ENCODE peak calls at places on chromosomes 13 and 19, in four cellular contexts. One of them, this sample, is unnamed.

GRCh38 chr13:65638572-65639168 is 1591.5 kb downstream of the PCDH9 start:
- DNase-seq in K562: peak; percentile 8
- DNase-seq in HepG2: peak; percentile 16
- DNase-seq in sigmoid colon: no peak
- DNase-seq in this sample: no peak

GRCh38 chr19:2887391-2887914 is 13.3 kb upstream of the ZNF57 start:
- DNase-seq in K562: peak; percentile 47
- DNase-seq in HepG2: peak; percentile 76
- DNase-seq in sigmoid colon: no peak
- DNase-seq in this sample: no peak

GRCh38 chr19:14517840-14518505 is at the start of gene DNAJB1:
- DNase-seq in K562: peak; percentile 89
- DNase-seq in HepG2: peak; percentile 38
- DNase-seq in sigmoid colon: peak; percentile 92
- DNase-seq in this sample: peak; percentile 88

GRCh38 chr19:57812201-57812600 is 2.5 kb downstream of the ZNF552 start:
- DNase-seq in K562: no peak
- DNase-seq in HepG2: no peak
- DNase-seq in sigmoid colon: no peak
- DNase-seq in this sample: no peak

GRCh38 chr19:48964205-48965032 is 690 bp upstream of the FTL start:
- DNase-seq in K562: no peak
- DNase-seq in HepG2: peak; percentile 34
- DNase-seq in sigmoid colon: no peak
- DNase-seq in this sample: peak; percentile 47

GRCh38 chr13:62357887-62358645 is 942.4 kb upstream of the PCDH20 start:
- DNase-seq in K562: no peak
- DNase-seq in HepG2: peak; percentile 60
- DNase-seq in sigmoid colon: no peak
- DNase-seq in this sample: no peak

GRCh38 chr13:32617112-32617511 is 30.9 kb downstream of the PDS5B start:
- DNase-seq in K562: no peak
- DNase-seq in HepG2: no peak
- DNase-seq in sigmoid colon: no peak
- DNase-seq in this sample: no peak

GRCh38 chr13:23160241-23161175 is 20.3 kb upstream of the SGCG start:
- DNase-seq in K562: no peak
- DNase-seq in HepG2: no peak
- DNase-seq in sigmoid colon: no peak
- DNase-seq in this sample: no peak

GRCh38 chr19:39398297-39398864 is 7.2 kb downstream of the MED29 start:
- DNase-seq in K562: no peak
- DNase-seq in HepG2: peak; percentile 36
- DNase-seq in sigmoid colon: peak; percentile 91
- DNase-seq in this sample: peak; percentile 89

GRCh38 chr13:30212256-30212655 is 95.1 kb downstream of the KATNAL1 start:
- DNase-seq in K562: no peak
- DNase-seq in HepG2: no peak
- DNase-seq in sigmoid colon: no peak
- DNase-seq in this sample: no peak

GRCh38 chr13:104006625-104007061 is 940.4 kb upstream of the SLC10A2 start:
- DNase-seq in K562: no peak
- DNase-seq in HepG2: no peak
- DNase-seq in sigmoid colon: no peak
- DNase-seq in this sample: no peak

GRCh38 chr13:41660426-41660825 is 203.1 kb downstream of the RGCC start:
- DNase-seq in K562: no peak
- DNase-seq in HepG2: no peak
- DNase-seq in sigmoid colon: no peak
- DNase-seq in this sample: no peak

GRCh38 chr19:52274191-52274590 is 4.8 kb downstream of the ZNF766 start:
- DNase-seq in K562: no peak
- DNase-seq in HepG2: no peak
- DNase-seq in sigmoid colon: no peak
- DNase-seq in this sample: no peak

GRCh38 chr19:42095814-42096230 is 19.9 kb downstream of the ZNF574 start:
- DNase-seq in K562: peak; percentile 87
- DNase-seq in HepG2: no peak
- DNase-seq in sigmoid colon: no peak
- DNase-seq in this sample: no peak

DNA sequence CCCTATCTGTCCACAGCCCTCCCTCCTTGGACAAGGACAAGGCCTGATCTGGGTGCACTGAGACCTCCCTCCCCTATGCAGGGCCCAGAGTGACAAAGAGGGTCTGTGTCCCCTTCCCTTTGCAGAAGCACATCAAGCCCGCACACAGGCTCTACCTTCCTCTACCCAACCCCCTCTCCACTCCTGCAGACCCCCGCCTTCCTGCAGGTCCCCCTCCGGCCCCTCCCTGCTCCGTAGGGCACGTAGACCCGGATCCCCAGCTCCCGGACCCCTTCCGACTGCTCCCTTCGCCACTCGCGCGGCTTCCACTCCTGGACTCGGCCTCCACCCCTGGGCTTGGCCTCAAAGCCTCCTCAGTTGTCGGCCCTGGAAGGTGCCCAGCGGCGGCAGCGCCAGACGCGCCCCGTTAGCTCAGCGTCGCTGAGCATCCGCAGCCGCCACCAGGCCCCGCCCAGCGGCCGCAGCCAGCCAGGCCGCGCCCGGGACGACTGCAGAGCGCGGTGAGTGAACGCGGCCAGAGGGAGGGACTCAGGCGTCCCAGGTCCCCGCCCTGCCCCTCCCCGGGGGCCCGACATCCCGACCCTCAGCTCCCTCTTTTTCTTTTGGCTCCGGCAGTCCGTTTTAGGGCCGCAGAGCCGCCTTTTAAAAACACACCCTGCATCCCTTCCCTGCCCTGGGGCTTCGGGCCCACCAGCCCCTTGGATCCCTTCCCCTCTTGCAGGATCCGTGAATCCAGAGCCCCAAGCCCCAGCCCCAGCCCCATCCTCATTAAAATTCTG is 1.6 kb upstream of the MYADM start:
- DNase-seq in K562: peak; percentile 46
- DNase-seq in HepG2: peak; percentile 68
- DNase-seq in sigmoid colon: peak; percentile 91
- DNase-seq in this sample: peak; percentile 81
- H3K27ac ChIP-seq in K562: no peak overlapping the region
- H3K27ac ChIP-seq in HepG2: peak overlapping the region; percentile 100
- H3K27ac ChIP-seq in sigmoid colon: peak overlapping the region; percentile 94
- H3K27ac ChIP-seq in this sample: peak overlapping the region; percentile 97

GRCh38 chr13:77331421-77331820 is 4.5 kb upstream of the MYCBP2 start:
- DNase-seq in K562: no peak
- DNase-seq in HepG2: no peak
- DNase-seq in sigmoid colon: no peak
- DNase-seq in this sample: no peak

GRCh38 chr13:77326905-77327604 is at the start of gene MYCBP2:
- DNase-seq in K562: peak; percentile 90
- DNase-seq in HepG2: peak; percentile 96
- DNase-seq in sigmoid colon: peak; percentile 98
- DNase-seq in this sample: peak; percentile 98

GRCh38 chr13:77328819-77329132 is 1.9 kb upstream of the MYCBP2 start:
- DNase-seq in K562: no peak
- DNase-seq in HepG2: no peak
- DNase-seq in sigmoid colon: no peak
- DNase-seq in this sample: no peak

GRCh38 chr13:77330009-77330471 is 3.1 kb upstream of the MYCBP2 start:
- DNase-seq in K562: no peak
- DNase-seq in HepG2: no peak
- DNase-seq in sigmoid colon: no peak
- DNase-seq in this sample: no peak

DNA sequence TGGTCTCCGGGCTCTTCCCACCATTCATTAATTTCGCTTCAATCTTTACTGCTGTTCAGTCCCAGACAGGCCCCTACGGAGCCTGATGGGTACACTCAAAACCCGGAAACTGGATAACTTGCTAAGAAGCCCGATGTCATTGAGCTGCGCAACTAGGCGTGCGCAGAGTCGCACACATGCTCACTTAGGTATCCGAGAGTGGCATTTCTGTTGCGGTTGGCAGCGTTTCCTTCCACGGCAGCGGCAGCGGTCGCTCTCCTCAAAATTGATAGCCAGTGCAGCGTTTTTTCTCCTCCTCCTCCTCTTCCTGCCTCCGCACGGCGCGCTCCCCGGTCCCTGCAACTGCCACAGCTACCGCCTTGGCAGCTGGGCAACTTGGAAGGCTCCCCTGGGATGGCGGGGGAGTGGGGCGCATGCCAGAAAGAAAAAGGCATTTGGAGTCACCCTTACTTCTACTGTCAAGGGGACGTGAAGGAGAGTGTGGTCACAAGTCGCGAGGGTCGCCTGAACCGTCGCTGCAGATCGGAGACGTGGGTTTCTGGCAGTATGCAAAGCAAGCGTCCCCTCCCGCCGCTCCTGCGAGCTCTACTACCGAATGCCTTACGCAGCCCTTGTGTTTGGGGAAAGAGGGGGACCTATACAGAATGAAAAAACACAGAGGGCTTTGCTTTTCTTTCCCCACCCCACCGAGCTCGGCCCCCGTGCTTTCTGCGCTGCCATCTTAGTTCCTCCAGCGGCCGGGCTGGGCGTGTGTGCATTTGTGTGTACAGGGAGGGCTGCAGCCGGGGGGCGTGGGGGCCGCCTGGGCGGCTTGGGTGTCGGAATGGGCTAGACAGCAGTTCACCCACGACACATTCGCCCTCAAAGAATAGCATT is 2.5 kb upstream of the MYCBP2 start:
- DNase-seq in K562: peak; percentile 54
- DNase-seq in HepG2: peak; percentile 85
- DNase-seq in sigmoid colon: peak; percentile 88
- DNase-seq in this sample: peak; percentile 89
- TF ChIP-seq EP300 in K562: no peak
- TF ChIP-seq EP300 in HepG2: no peak
- TF ChIP-seq EP300 in sigmoid colon: no peak
- TF ChIP-seq EP300 in this sample: no peak

GRCh38 chr13:75421133-75421532 is 60.8 kb downstream of the TBC1D4 start:
- DNase-seq in K562: no peak
- DNase-seq in HepG2: no peak
- DNase-seq in sigmoid colon: no peak
- DNase-seq in this sample: no peak

GRCh38 chr13:75425216-75426009 is 56.6 kb downstream of the TBC1D4 start:
- DNase-seq in K562: no peak
- DNase-seq in HepG2: no peak
- DNase-seq in sigmoid colon: no peak
- DNase-seq in this sample: no peak

GRCh38 chr13:75421987-75422386 is 60.0 kb downstream of the TBC1D4 start:
- DNase-seq in K562: no peak
- DNase-seq in HepG2: no peak
- DNase-seq in sigmoid colon: no peak
- DNase-seq in this sample: no peak

GRCh38 chr13:75423946-75424345 is 58.0 kb downstream of the TBC1D4 start:
- DNase-seq in K562: no peak
- DNase-seq in HepG2: no peak
- DNase-seq in sigmoid colon: no peak
- DNase-seq in this sample: no peak

DNA sequence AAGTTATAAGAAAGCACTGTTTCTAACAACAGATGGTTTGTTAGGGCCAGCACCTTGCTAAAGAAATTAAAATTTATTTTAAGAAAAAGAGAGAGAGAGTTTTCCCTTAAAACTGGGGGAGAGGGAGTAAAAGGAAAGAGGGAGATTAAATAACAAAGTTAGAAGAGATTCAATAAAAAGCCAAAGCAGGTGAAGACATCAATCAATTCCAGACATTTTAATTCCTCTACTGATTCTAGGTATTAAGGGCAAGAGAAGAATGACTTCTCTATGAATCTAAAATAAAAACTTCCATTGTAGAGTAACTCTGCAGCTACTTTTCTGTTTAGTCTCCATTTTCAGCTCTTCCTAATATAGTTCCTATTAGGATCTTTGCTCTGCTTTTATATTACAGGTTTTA is 58.6 kb downstream of the TBC1D4 start:
- DNase-seq in K562: no peak
- DNase-seq in HepG2: no peak
- DNase-seq in sigmoid colon: no peak
- DNase-seq in this sample: no peak
- TF ChIP-seq POLR2AphosphoS5 in K562: no peak
- TF ChIP-seq POLR2AphosphoS5 in HepG2: no peak
- TF ChIP-seq POLR2AphosphoS5 in sigmoid colon: no peak
- TF ChIP-seq POLR2AphosphoS5 in this sample: no peak

DNA sequence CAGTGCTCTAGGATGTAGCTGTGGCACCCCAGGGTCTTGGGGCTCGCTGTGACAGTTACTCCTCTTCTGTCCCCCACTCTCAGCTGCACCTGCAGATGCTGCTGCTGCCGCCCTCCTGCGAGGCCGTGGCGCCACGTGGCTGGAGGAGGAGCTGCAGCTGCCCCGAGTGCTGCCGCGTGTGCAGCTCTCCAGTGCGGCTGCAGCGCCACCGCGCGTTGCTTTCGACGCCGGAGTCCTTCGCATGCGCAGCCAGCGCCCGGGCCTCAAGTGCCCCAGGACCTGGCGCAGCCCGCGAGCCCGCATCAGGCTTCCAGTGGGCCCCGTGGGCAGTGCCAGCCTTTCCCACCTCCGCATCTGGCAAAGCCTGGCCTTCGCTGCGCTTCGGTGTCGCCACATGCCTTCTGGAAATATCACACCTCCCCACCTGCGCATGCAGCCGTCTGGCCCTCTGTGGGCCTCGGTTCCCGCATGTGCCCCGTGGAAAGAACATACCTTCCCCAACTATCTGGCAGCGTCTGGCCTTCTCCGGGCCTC is 692 bp upstream of the ZNF580 start:
- DNase-seq in K562: peak; percentile 62
- DNase-seq in HepG2: no peak
- DNase-seq in sigmoid colon: peak; percentile 83
- DNase-seq in this sample: peak; percentile 73
- H3K27ac ChIP-seq in K562: peak overlapping the region; percentile 74
- H3K27ac ChIP-seq in HepG2: peak overlapping the region; percentile 79
- H3K27ac ChIP-seq in sigmoid colon: peak overlapping the region; percentile 84
- H3K27ac ChIP-seq in this sample: peak overlapping the region; percentile 93

GRCh38 chr19:7535035-7535992 is at the start of gene PNPLA6:
- DNase-seq in K562: peak; percentile 91
- DNase-seq in HepG2: peak; percentile 76
- DNase-seq in sigmoid colon: peak; percentile 98
- DNase-seq in this sample: peak; percentile 98
- TF ChIP-seq EP300 in K562: peak; percentile 11
- TF ChIP-seq EP300 in HepG2: no peak
- TF ChIP-seq EP300 in sigmoid colon: no peak
- TF ChIP-seq EP300 in this sample: no peak

GRCh38 chr19:43505186-43505456 is 575 bp upstream of the PHLDB3 start:
- DNase-seq in K562: no peak
- DNase-seq in HepG2: no peak
- DNase-seq in sigmoid colon: no peak
- DNase-seq in this sample: no peak

GRCh38 chr19:43504426-43505185 is at the start of gene PHLDB3:
- DNase-seq in K562: peak; percentile 49
- DNase-seq in HepG2: peak; percentile 38
- DNase-seq in sigmoid colon: peak; percentile 76
- DNase-seq in this sample: peak; percentile 60

GRCh38 chr19:43502419-43502976 is 2.0 kb downstream of the PHLDB3 start:
- DNase-seq in K562: no peak
- DNase-seq in HepG2: no peak
- DNase-seq in sigmoid colon: no peak
- DNase-seq in this sample: no peak

GRCh38 chr19:43501661-43502418 is 2.7 kb downstream of the PHLDB3 start:
- DNase-seq in K562: peak; percentile 44
- DNase-seq in HepG2: no peak
- DNase-seq in sigmoid colon: no peak
- DNase-seq in this sample: no peak

GRCh38 chr19:43503501-43504425 is 783 bp downstream of the PHLDB3 start:
- DNase-seq in K562: peak; percentile 98
- DNase-seq in HepG2: peak; percentile 90
- DNase-seq in sigmoid colon: peak; percentile 98
- DNase-seq in this sample: peak; percentile 98
- TF ChIP-seq POLR2AphosphoS5 in K562: no peak
- TF ChIP-seq POLR2AphosphoS5 in HepG2: peak; percentile 62
- TF ChIP-seq POLR2AphosphoS5 in sigmoid colon: peak; percentile 75
- TF ChIP-seq POLR2AphosphoS5 in this sample: no peak

GRCh38 chr13:51000058-51000457 is 90.5 kb downstream of the RNASEH2B start:
- DNase-seq in K562: no peak
- DNase-seq in HepG2: no peak
- DNase-seq in sigmoid colon: no peak
- DNase-seq in this sample: no peak
- H3K27ac ChIP-seq in K562: no peak overlapping the region
- H3K27ac ChIP-seq in HepG2: no peak overlapping the region
- H3K27ac ChIP-seq in sigmoid colon: no peak overlapping the region
- H3K27ac ChIP-seq in this sample: no peak overlapping the region